ENCODE peak calls at places on chromosomes 1 and 21, in six cellular contexts. One of them, this sample, is unnamed.

GRCh38 chr1:41046347-41046775 is 24.8 kb upstream of the SLFNL1 start:
- DNase-seq in CD8-positive, alpha-beta memory T cell: no peak
- DNase-seq in HCT116: no peak
- DNase-seq in pancreas: no peak
- DNase-seq in fibroblast of pulmonary artery: no peak
- DNase-seq in psoas muscle: no peak
- DNase-seq in this sample: no peak

GRCh38 chr1:110982320-110982719 is 18.6 kb upstream of the LRIF1 start:
- DNase-seq in CD8-positive, alpha-beta memory T cell: no peak
- DNase-seq in HCT116: no peak
- DNase-seq in pancreas: no peak
- DNase-seq in fibroblast of pulmonary artery: no peak
- DNase-seq in psoas muscle: no peak
- DNase-seq in this sample: no peak

GRCh38 chr1:201383647-201384405 is 6.3 kb upstream of the TNNT2 start:
- DNase-seq in CD8-positive, alpha-beta memory T cell: no peak
- DNase-seq in HCT116: no peak
- DNase-seq in pancreas: no peak
- DNase-seq in fibroblast of pulmonary artery: peak
- DNase-seq in psoas muscle: peak
- DNase-seq in this sample: no peak

GRCh38 chr21:46056450-46056903 is 41.4 kb upstream of the COL6A2 start:
- DNase-seq in CD8-positive, alpha-beta memory T cell: no peak
- DNase-seq in HCT116: no peak
- DNase-seq in pancreas: no peak
- DNase-seq in fibroblast of pulmonary artery: peak
- DNase-seq in psoas muscle: peak
- DNase-seq in this sample: peak

GRCh38 chr1:205003358-205004145 is 39.5 kb upstream of the CNTN2 start:
- DNase-seq in CD8-positive, alpha-beta memory T cell: no peak
- DNase-seq in HCT116: no peak
- DNase-seq in pancreas: no peak
- DNase-seq in fibroblast of pulmonary artery: no peak
- DNase-seq in psoas muscle: no peak
- DNase-seq in this sample: no peak

GRCh38 chr1:159141584-159142518 is 29.6 kb upstream of the CADM3 start:
- DNase-seq in CD8-positive, alpha-beta memory T cell: no peak
- DNase-seq in HCT116: no peak
- DNase-seq in pancreas: no peak
- DNase-seq in fibroblast of pulmonary artery: peak
- DNase-seq in psoas muscle: no peak
- DNase-seq in this sample: no peak

GRCh38 chr1:186841599-186841998 is 12.8 kb downstream of the PLA2G4A start:
- DNase-seq in CD8-positive, alpha-beta memory T cell: no peak
- DNase-seq in HCT116: no peak
- DNase-seq in pancreas: no peak
- DNase-seq in fibroblast of pulmonary artery: peak
- DNase-seq in psoas muscle: no peak
- DNase-seq in this sample: no peak

GRCh38 chr21:43591468-43592050 is 67.7 kb downstream of the HSF2BP start:
- DNase-seq in CD8-positive, alpha-beta memory T cell: no peak
- DNase-seq in HCT116: no peak
- DNase-seq in pancreas: no peak
- DNase-seq in fibroblast of pulmonary artery: peak
- DNase-seq in psoas muscle: no peak
- DNase-seq in this sample: no peak

GRCh38 chr1:43445618-43446387 is 7.9 kb downstream of the HYI start:
- DNase-seq in CD8-positive, alpha-beta memory T cell: no peak
- DNase-seq in HCT116: no peak
- DNase-seq in pancreas: no peak
- DNase-seq in fibroblast of pulmonary artery: no peak
- DNase-seq in psoas muscle: no peak
- DNase-seq in this sample: no peak

GRCh38 chr1:43706598-43707190 is 642 bp upstream of the ST3GAL3 start:
- DNase-seq in CD8-positive, alpha-beta memory T cell: no peak
- DNase-seq in HCT116: no peak
- DNase-seq in pancreas: peak
- DNase-seq in fibroblast of pulmonary artery: no peak
- DNase-seq in psoas muscle: no peak
- DNase-seq in this sample: no peak

GRCh38 chr1:206808615-206809014 is 36.3 kb upstream of the IL10 start:
- DNase-seq in CD8-positive, alpha-beta memory T cell: peak
- DNase-seq in HCT116: no peak
- DNase-seq in pancreas: no peak
- DNase-seq in fibroblast of pulmonary artery: peak
- DNase-seq in psoas muscle: no peak
- DNase-seq in this sample: no peak

GRCh38 chr1:116940809-116941640 is 31.3 kb downstream of the PTGFRN start:
- DNase-seq in CD8-positive, alpha-beta memory T cell: no peak
- DNase-seq in HCT116: no peak
- DNase-seq in pancreas: no peak
- DNase-seq in fibroblast of pulmonary artery: no peak
- DNase-seq in psoas muscle: no peak
- DNase-seq in this sample: no peak

GRCh38 chr1:240491796-240492195 is 120.2 kb downstream of the GREM2 start:
- DNase-seq in CD8-positive, alpha-beta memory T cell: no peak
- DNase-seq in HCT116: no peak
- DNase-seq in pancreas: no peak
- DNase-seq in fibroblast of pulmonary artery: no peak
- DNase-seq in psoas muscle: no peak
- DNase-seq in this sample: no peak

GRCh38 chr1:212124891-212125582 is 89.5 kb downstream of the DTL start:
- DNase-seq in CD8-positive, alpha-beta memory T cell: no peak
- DNase-seq in HCT116: no peak
- DNase-seq in pancreas: no peak
- DNase-seq in fibroblast of pulmonary artery: no peak
- DNase-seq in psoas muscle: no peak
- DNase-seq in this sample: no peak

GRCh38 chr1:247749870-247750269 is 1.9 kb upstream of the OR14A2 start:
- DNase-seq in CD8-positive, alpha-beta memory T cell: no peak
- DNase-seq in HCT116: no peak
- DNase-seq in pancreas: no peak
- DNase-seq in fibroblast of pulmonary artery: no peak
- DNase-seq in psoas muscle: no peak
- DNase-seq in this sample: no peak

GRCh38 chr21:35102488-35103407 is 53.6 kb upstream of the RUNX1 start:
- DNase-seq in CD8-positive, alpha-beta memory T cell: peak
- DNase-seq in HCT116: no peak
- DNase-seq in pancreas: no peak
- DNase-seq in fibroblast of pulmonary artery: no peak
- DNase-seq in psoas muscle: peak
- DNase-seq in this sample: peak

GRCh38 chr21:44767834-44768831 is 33.5 kb downstream of the UBE2G2 start:
- DNase-seq in CD8-positive, alpha-beta memory T cell: no peak
- DNase-seq in HCT116: no peak
- DNase-seq in pancreas: no peak
- DNase-seq in fibroblast of pulmonary artery: no peak
- DNase-seq in psoas muscle: no peak
- DNase-seq in this sample: no peak

GRCh38 chr1:202078211-202078610 is 44.5 kb upstream of the GPR37L1 start:
- DNase-seq in CD8-positive, alpha-beta memory T cell: no peak
- DNase-seq in HCT116: no peak
- DNase-seq in pancreas: no peak
- DNase-seq in fibroblast of pulmonary artery: no peak
- DNase-seq in psoas muscle: no peak
- DNase-seq in this sample: no peak

GRCh38 chr1:27538793-27539192 is 48.8 kb upstream of the WASF2 start:
- DNase-seq in CD8-positive, alpha-beta memory T cell: no peak
- DNase-seq in HCT116: no peak
- DNase-seq in pancreas: no peak
- DNase-seq in fibroblast of pulmonary artery: peak
- DNase-seq in psoas muscle: no peak
- DNase-seq in this sample: no peak

GRCh38 chr1:41882068-41882477 is 36.6 kb downstream of the HIVEP3 start:
- DNase-seq in CD8-positive, alpha-beta memory T cell: no peak
- DNase-seq in HCT116: no peak
- DNase-seq in pancreas: peak
- DNase-seq in fibroblast of pulmonary artery: no peak
- DNase-seq in psoas muscle: no peak
- DNase-seq in this sample: no peak

GRCh38 chr1:230077011-230077410 is 10.0 kb downstream of the GALNT2 start:
- DNase-seq in CD8-positive, alpha-beta memory T cell: no peak
- DNase-seq in HCT116: no peak
- DNase-seq in pancreas: no peak
- DNase-seq in fibroblast of pulmonary artery: no peak
- DNase-seq in psoas muscle: no peak
- DNase-seq in this sample: no peak

GRCh38 chr1:59750612-59751395 is 63.9 kb upstream of the HOOK1 start:
- DNase-seq in CD8-positive, alpha-beta memory T cell: no peak
- DNase-seq in HCT116: peak
- DNase-seq in pancreas: no peak
- DNase-seq in fibroblast of pulmonary artery: peak
- DNase-seq in psoas muscle: no peak
- DNase-seq in this sample: no peak

GRCh38 chr1:22204989-22205913 is 62.4 kb upstream of the WNT4 start:
- DNase-seq in CD8-positive, alpha-beta memory T cell: no peak
- DNase-seq in HCT116: no peak
- DNase-seq in pancreas: peak
- DNase-seq in fibroblast of pulmonary artery: no peak
- DNase-seq in psoas muscle: no peak
- DNase-seq in this sample: no peak

DNA sequence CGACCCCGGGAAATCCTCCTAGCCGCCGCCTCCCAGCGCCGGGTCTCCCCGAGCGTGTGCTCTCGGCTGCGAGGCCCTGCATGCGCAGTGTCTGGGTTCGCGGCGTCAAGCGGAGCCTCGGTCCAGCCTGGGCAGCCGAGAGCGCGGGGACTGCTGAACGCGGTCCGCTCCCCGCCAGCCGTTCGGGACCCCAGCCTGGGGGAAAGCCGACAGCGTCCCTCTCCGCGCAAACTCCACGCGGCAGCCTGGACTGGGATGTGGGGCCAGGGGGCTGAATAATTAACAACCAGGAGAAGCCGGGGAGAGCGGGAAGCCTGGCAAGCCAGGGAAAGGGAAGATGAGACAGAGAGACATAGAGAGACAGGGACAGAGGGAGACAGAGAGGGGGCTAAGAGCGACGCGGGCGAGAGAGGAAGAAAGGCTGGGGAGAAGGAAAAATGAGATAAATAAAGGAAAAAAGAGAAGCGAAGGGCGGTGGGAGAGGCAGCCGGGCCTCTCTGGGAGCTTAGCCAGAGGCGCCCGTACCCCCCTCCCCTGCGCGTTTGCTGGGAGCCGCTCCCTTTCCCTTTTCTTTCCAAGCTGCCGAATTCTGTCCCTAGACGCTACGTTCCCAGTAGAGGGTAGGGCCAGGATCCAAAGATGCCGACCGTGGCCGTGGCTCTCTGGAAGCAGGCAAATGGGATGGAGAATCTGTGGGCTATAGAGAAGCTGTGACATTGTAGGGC is 64.1 kb downstream of the MEF2D start:
- DNase-seq in CD8-positive, alpha-beta memory T cell: no peak
- DNase-seq in HCT116: no peak
- DNase-seq in pancreas: no peak
- DNase-seq in fibroblast of pulmonary artery: no peak
- DNase-seq in psoas muscle: no peak
- DNase-seq in this sample: no peak
- H3K4me3 ChIP-seq in CD8-positive, alpha-beta memory T cell: no peak
- H3K4me3 ChIP-seq in HCT116: no peak
- H3K4me3 ChIP-seq in pancreas: no peak
- H3K4me3 ChIP-seq in fibroblast of pulmonary artery: no peak
- H3K4me3 ChIP-seq in psoas muscle: peak
- H3K4me3 ChIP-seq in this sample: peak

GRCh38 chr1:150562384-150563339 is 13.5 kb downstream of the ADAMTSL4 start:
- DNase-seq in CD8-positive, alpha-beta memory T cell: peak
- DNase-seq in HCT116: no peak
- DNase-seq in pancreas: no peak
- DNase-seq in fibroblast of pulmonary artery: no peak
- DNase-seq in psoas muscle: no peak
- DNase-seq in this sample: no peak
- H3K4me3 ChIP-seq in CD8-positive, alpha-beta memory T cell: peak
- H3K4me3 ChIP-seq in HCT116: peak
- H3K4me3 ChIP-seq in pancreas: no peak
- H3K4me3 ChIP-seq in fibroblast of pulmonary artery: peak
- H3K4me3 ChIP-seq in psoas muscle: peak
- H3K4me3 ChIP-seq in this sample: peak

GRCh38 chr1:23423415-23424170 is 955 bp downstream of the TCEA3 start:
- DNase-seq in CD8-positive, alpha-beta memory T cell: peak
- DNase-seq in HCT116: no peak
- DNase-seq in pancreas: peak
- DNase-seq in fibroblast of pulmonary artery: no peak
- DNase-seq in psoas muscle: peak
- DNase-seq in this sample: no peak

GRCh38 chr1:23424171-23424959 is at the start of gene TCEA3:
- DNase-seq in CD8-positive, alpha-beta memory T cell: peak
- DNase-seq in HCT116: no peak
- DNase-seq in pancreas: peak
- DNase-seq in fibroblast of pulmonary artery: no peak
- DNase-seq in psoas muscle: peak
- DNase-seq in this sample: peak

GRCh38 chr1:23421752-23422312 is 2.7 kb downstream of the TCEA3 start:
- DNase-seq in CD8-positive, alpha-beta memory T cell: no peak
- DNase-seq in HCT116: no peak
- DNase-seq in pancreas: peak
- DNase-seq in fibroblast of pulmonary artery: peak
- DNase-seq in psoas muscle: no peak
- DNase-seq in this sample: no peak

GRCh38 chr1:23422313-23422877 is 2.2 kb downstream of the TCEA3 start:
- DNase-seq in CD8-positive, alpha-beta memory T cell: peak
- DNase-seq in HCT116: no peak
- DNase-seq in pancreas: peak
- DNase-seq in fibroblast of pulmonary artery: peak
- DNase-seq in psoas muscle: peak
- DNase-seq in this sample: peak

GRCh38 chr1:23422955-23423354 is 1.6 kb downstream of the TCEA3 start:
- DNase-seq in CD8-positive, alpha-beta memory T cell: peak
- DNase-seq in HCT116: no peak
- DNase-seq in pancreas: no peak
- DNase-seq in fibroblast of pulmonary artery: no peak
- DNase-seq in psoas muscle: no peak
- DNase-seq in this sample: no peak
- H3K4me3 ChIP-seq in CD8-positive, alpha-beta memory T cell: peak
- H3K4me3 ChIP-seq in HCT116: no peak
- H3K4me3 ChIP-seq in pancreas: peak
- H3K4me3 ChIP-seq in fibroblast of pulmonary artery: no peak
- H3K4me3 ChIP-seq in psoas muscle: peak
- H3K4me3 ChIP-seq in this sample: peak

DNA sequence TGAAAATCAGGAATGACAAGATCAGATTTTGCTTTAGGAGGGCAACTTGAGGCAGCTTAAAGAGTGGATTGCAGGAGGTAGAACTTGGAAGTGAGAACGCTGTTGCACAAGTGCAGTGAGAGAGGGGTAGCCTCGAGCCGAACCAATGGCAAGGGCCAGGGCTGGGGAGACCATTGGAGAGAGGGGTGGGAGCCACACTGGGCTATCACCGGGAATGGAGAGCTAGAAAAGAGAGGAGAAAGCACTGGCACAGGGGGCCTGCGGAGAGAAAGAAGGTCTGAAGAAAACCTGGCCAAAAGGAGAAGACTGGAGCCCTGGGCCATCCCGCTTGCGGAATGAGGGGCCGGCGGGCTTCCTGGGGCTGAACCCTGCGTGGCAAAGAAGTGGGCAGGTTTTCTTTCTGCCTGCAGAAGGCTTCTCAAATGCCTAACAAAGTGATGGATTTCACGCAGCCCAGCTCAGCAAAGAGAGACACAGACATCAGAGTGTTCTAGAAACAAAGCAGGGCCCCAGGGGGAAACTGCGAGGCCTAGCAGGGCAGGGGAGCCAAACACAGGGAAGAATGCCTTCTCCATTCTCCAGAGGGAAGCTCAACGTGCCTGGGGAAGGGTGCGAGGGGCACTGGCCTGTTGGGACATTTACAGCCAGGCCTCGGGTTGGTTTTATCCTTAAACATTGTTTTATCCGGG is 1.2 kb upstream of the SLC37A1 start:
- DNase-seq in CD8-positive, alpha-beta memory T cell: no peak
- DNase-seq in HCT116: no peak
- DNase-seq in pancreas: no peak
- DNase-seq in fibroblast of pulmonary artery: no peak
- DNase-seq in psoas muscle: no peak
- DNase-seq in this sample: no peak
- H3K4me3 ChIP-seq in CD8-positive, alpha-beta memory T cell: no peak
- H3K4me3 ChIP-seq in HCT116: no peak
- H3K4me3 ChIP-seq in pancreas: no peak
- H3K4me3 ChIP-seq in fibroblast of pulmonary artery: no peak
- H3K4me3 ChIP-seq in psoas muscle: peak
- H3K4me3 ChIP-seq in this sample: peak